ENCODE peak calls at places on chromosomes 12 and 14, in seven cellular contexts. P is left ventricle myocardium inferior, U is tibial artery, Z is body of pancreas, D is aorta, F is endodermal cell, V is testis. L is an unnamed sample. For H3K4me1, the result is how much of the 10 kb centered on the place peaks cover.

GRCh38 chr12:108854453-108855283 is 2.7 kb downstream of the SSH1 start:
- DNase-seq in V (peak), P (no peak), Z (peak), D (peak), U (peak), F (no peak), L (peak)

GRCh38 chr12:125528300-125528699 is 463.1 kb downstream of the AACS start:
- DNase-seq in F (peak), V (no peak), D (no peak), U (no peak), Z (no peak), P (no peak), L (no peak)

GRCh38 chr12:1576410-1577240 is 17.8 kb downstream of the FBXL14 start:
- DNase-seq in P (no peak), V (peak), Z (peak), F (peak), D (no peak), U (peak), L (no peak)

GRCh38 chr14:30211326-30211725 is 283.7 kb upstream of the PRKD1 start:
- DNase-seq in Z (no peak), V (no peak), U (no peak), P (no peak), D (no peak), F (no peak), L (no peak)

GRCh38 chr12:42474391-42474790 is 115.2 kb downstream of the PRICKLE1 start:
- DNase-seq in V (no peak), Z (no peak), D (no peak), U (no peak), F (no peak), P (no peak), L (no peak)

GRCh38 chr14:44701563-44702263 is 194.6 kb upstream of the FSCB start:
- DNase-seq in F (no peak), Z (no peak), U (no peak), P (no peak), V (no peak), D (no peak), L (no peak)

GRCh38 chr12:108630481-108631207 is 3.0 kb downstream of the SELPLG start:
- DNase-seq in V (no peak), D (peak), U (no peak), P (no peak), F (no peak), Z (no peak), L (no peak)

GRCh38 chr12:43861847-43862150 is 25.9 kb downstream of the TMEM117 start:
- DNase-seq in V (no peak), Z (no peak), P (no peak), D (no peak), U (no peak), F (no peak), L (no peak)

GRCh38 chr12:111366583-111366982 is 2.3 kb downstream of the PHETA1 start:
- DNase-seq in V (no peak), D (no peak), P (no peak), U (no peak), Z (no peak), F (no peak), L (no peak)

GRCh38 chr12:113136128-113136989 is 798 bp upstream of the RASAL1 start:
- DNase-seq in V (peak), D (peak), F (peak), U (no peak), P (no peak), Z (peak), L (no peak)

GRCh38 chr12:45762185-45763110 is 32.9 kb downstream of the ARID2 start:
- DNase-seq in Z (no peak), U (no peak), V (peak), D (no peak), P (no peak), F (peak), L (no peak)

GRCh38 chr12:113863455-113863845 is 102.7 kb downstream of the RBM19 start:
- DNase-seq in V (no peak), F (no peak), P (no peak), D (no peak), Z (no peak), U (no peak), L (no peak)

GRCh38 chr12:125187780-125188741 is 122.8 kb downstream of the AACS start:
- DNase-seq in F (peak), V (no peak), D (no peak), Z (no peak), U (no peak), P (no peak), L (no peak)

GRCh38 chr14:25049559-25050493 is at the start of gene STXBP6:
- DNase-seq in P (peak), U (peak), V (peak), F (peak), Z (peak), D (peak), L (peak)

GRCh38 chr12:72612171-72612570 is 340.0 kb downstream of the TRHDE start:
- DNase-seq in F (peak), P (no peak), U (no peak), D (no peak), Z (no peak), V (no peak), L (no peak)

GRCh38 chr12:110699591-110700445 is 10.9 kb upstream of the HVCN1 start:
- DNase-seq in P (no peak), Z (no peak), F (peak), D (no peak), U (no peak), V (peak), L (no peak)

GRCh38 chr12:110528277-110528839 is 26.2 kb downstream of the RAD9B start:
- DNase-seq in U (no peak), F (peak), P (no peak), V (no peak), Z (no peak), D (no peak), L (no peak)

GRCh38 chr14:35991356-35991755 is 165.2 kb downstream of the BRMS1L start:
- DNase-seq in F (no peak), Z (no peak), P (no peak), U (no peak), V (no peak), D (no peak), L (no peak)

GRCh38 chr12:78248321-78248720 is 417.6 kb downstream of the NAV3 start:
- DNase-seq in P (no peak), F (no peak), U (no peak), V (no peak), Z (no peak), D (no peak), L (no peak)

GRCh38 chr14:101721951-101722661 is 39.4 kb upstream of the PPP2R5C start:
- DNase-seq in Z (no peak), D (no peak), V (no peak), P (no peak), F (peak), U (no peak), L (no peak)

GRCh38 chr12:10716704-10717315 is 6.3 kb downstream of the YBX3 start:
- DNase-seq in U (peak), V (peak), D (peak), F (peak), Z (peak), P (peak), L (no peak)

GRCh38 chr12:130765186-130765659 is 49.1 kb upstream of the RIMBP2 start:
- DNase-seq in Z (no peak), D (no peak), U (no peak), P (no peak), V (no peak), F (no peak), L (no peak)

GRCh38 chr12:130104114-130104513 is 58.1 kb upstream of the FZD10 start:
- DNase-seq in D (no peak), V (no peak), U (no peak), P (no peak), Z (no peak), F (peak), L (no peak)

GRCh38 chr14:60327447-60328331 is 78.7 kb downstream of the PPM1A start:
- DNase-seq in D (no peak), Z (peak), V (no peak), U (no peak), F (peak), P (peak), L (peak)

GRCh38 chr12:6070472-6071257 is 53.8 kb downstream of the VWF start:
- DNase-seq in P (no peak), V (no peak), F (peak), U (no peak), Z (no peak), D (no peak), L (no peak)

GRCh38 chr14:69039287-69039628 is 60.2 kb upstream of the ACTN1 start:
- DNase-seq in V (no peak), U (no peak), D (no peak), Z (no peak), F (no peak), P (no peak), L (no peak)

GRCh38 chr12:131911251-131911650 is 16.8 kb downstream of the ULK1 start:
- DNase-seq in V (no peak), U (no peak), D (no peak), F (no peak), Z (no peak), P (no peak), L (no peak)

GRCh38 chr12:105736498-105736897 is 402.3 kb downstream of the NUAK1 start:
- DNase-seq in Z (no peak), V (no peak), D (no peak), U (no peak), P (no peak), F (peak), L (no peak)

GRCh38 chr12:28222959-28223662 is 32.9 kb downstream of the CCDC91 start:
- DNase-seq in V (no peak), Z (no peak), U (no peak), F (no peak), D (no peak), P (no peak), L (no peak)

GRCh38 chr12:112838731-112839130 is 47.2 kb downstream of the RPH3A start:
- DNase-seq in P (no peak), V (no peak), D (no peak), F (peak), U (no peak), Z (no peak), L (no peak)

GRCh38 chr12:114938487-114939210 is 254.7 kb upstream of the TBX3 start:
- DNase-seq in U (no peak), P (no peak), V (peak), D (no peak), F (no peak), Z (no peak), L (no peak)

GRCh38 chr12:90741611-90742010 is 213.4 kb downstream of the CCER1 start:
- DNase-seq in Z (no peak), F (no peak), V (no peak), D (no peak), U (no peak), P (no peak), L (no peak)

GRCh38 chr14:104461676-104462443 is 117.7 kb upstream of the C14orf180 start:
- DNase-seq in D (no peak), U (no peak), P (no peak), V (peak), F (peak), Z (no peak), L (no peak)

GRCh38 chr12:29228474-29229157 is 79.5 kb downstream of the FAR2 start:
- DNase-seq in P (no peak), D (no peak), F (peak), V (no peak), Z (no peak), U (no peak), L (no peak)

GRCh38 chr12:38138225-38139221 is 178.1 kb upstream of the ALG10B start:
- DNase-seq in U (peak), D (peak), Z (peak), P (no peak), V (peak), F (peak), L (peak)

GRCh38 chr14:103329421-103330347 is 4.4 kb upstream of the EIF5 start:
- DNase-seq in U (peak), Z (peak), V (peak), D (no peak), P (no peak), F (no peak), L (no peak)

GRCh38 chr12:58728397-58728796 is 191.9 kb downstream of the LRIG3 start:
- DNase-seq in U (no peak), D (no peak), Z (no peak), V (no peak), P (no peak), F (no peak), L (no peak)

GRCh38 chr12:126974779-126975178 is 1292.2 kb upstream of the TMEM132C start:
- DNase-seq in D (no peak), V (peak), U (no peak), F (peak), Z (no peak), P (no peak), L (no peak)

GRCh38 chr12:102543494-102543893 is 63.1 kb upstream of the IGF1 start:
- DNase-seq in V (no peak), F (peak), P (no peak), D (no peak), U (no peak), Z (no peak), L (no peak)

GRCh38 chr14:89736866-89737265 is 217.7 kb downstream of the EFCAB11 start:
- DNase-seq in V (no peak), F (no peak), Z (no peak), U (no peak), D (no peak), P (no peak), L (no peak)

GRCh38 chr14:65170318-65170717 is 68.0 kb upstream of the MAX start:
- DNase-seq in D (no peak), F (no peak), U (no peak), V (no peak), P (no peak), Z (no peak), L (no peak)

GRCh38 chr14:65170768-65171251 is 68.5 kb upstream of the MAX start:
- DNase-seq in D (no peak), Z (peak), F (peak), U (no peak), V (peak), P (no peak), L (no peak)

GRCh38 chr14:65169351-65169750 is 67.0 kb upstream of the MAX start:
- DNase-seq in U (no peak), F (no peak), P (no peak), V (no peak), D (no peak), Z (no peak), L (no peak)

GRCh38 chr14:65177551-65177950 is 75.2 kb upstream of the MAX start:
- DNase-seq in V (no peak), P (no peak), U (no peak), D (no peak), F (no peak), Z (no peak), L (no peak)

GRCh38 chr14:65173973-65174693 is 71.8 kb upstream of the MAX start:
- DNase-seq in Z (no peak), V (no peak), D (no peak), U (no peak), P (no peak), F (peak), L (no peak)
- H3K4me3 ChIP-seq in Z (no peak), V (no peak), D (no peak), U (no peak), P (no peak), F (no peak), L (no peak)

GRCh38 chr12:93782854-93783253 is 105.7 kb downstream of the CRADD start:
- DNase-seq in D (no peak), V (no peak), F (no peak), U (no peak), P (no peak), Z (no peak), L (no peak)

GRCh38 chr12:93785262-93786010 is 108.3 kb downstream of the CRADD start:
- DNase-seq in Z (peak), P (no peak), F (peak), U (peak), D (no peak), V (peak), L (no peak)

GRCh38 chr12:93786669-93787397 is 109.7 kb downstream of the CRADD start:
- DNase-seq in P (no peak), F (no peak), Z (no peak), D (no peak), V (no peak), U (no peak), L (no peak)

GRCh38 chr12:93784339-93785086 is 107.3 kb downstream of the CRADD start:
- DNase-seq in P (peak), D (no peak), U (peak), V (peak), F (no peak), Z (peak), L (no peak)

GRCh38 chr12:93783827-93784226 is 106.7 kb downstream of the CRADD start:
- DNase-seq in D (no peak), V (no peak), U (no peak), P (no peak), F (no peak), Z (no peak), L (no peak)
- H3K4me1 ChIP-seq in D (under half), V (under half), U (under half), P (half or more), F (under half), Z (under half), L (under half)

DNA sequence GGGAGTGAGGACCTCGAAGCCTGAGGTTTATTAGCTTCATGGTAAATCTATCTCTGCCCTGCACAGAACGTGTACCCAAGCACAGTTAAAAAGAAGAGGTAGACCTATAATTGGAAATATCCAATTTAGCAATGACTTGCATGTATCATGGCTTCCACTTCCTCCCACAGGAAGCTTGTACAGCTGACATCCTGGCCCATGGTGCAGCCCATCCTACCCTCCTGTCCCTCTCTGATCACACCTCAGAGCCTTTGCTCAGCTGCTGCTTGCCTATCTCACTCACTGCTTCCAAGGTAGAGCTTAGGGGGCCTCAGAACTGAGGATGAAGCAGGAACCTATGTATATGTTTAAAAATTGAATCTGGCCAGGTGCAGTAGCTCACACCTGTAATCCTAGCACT is 4.3 kb upstream of the BCDIN3D start:
- DNase-seq in D (no peak), U (no peak), P (no peak), F (no peak), V (no peak), Z (no peak), L (no peak)
- H3K4me3 ChIP-seq in D (no peak), U (no peak), P (no peak), F (no peak), V (no peak), Z (no peak), L (no peak)

DNA sequence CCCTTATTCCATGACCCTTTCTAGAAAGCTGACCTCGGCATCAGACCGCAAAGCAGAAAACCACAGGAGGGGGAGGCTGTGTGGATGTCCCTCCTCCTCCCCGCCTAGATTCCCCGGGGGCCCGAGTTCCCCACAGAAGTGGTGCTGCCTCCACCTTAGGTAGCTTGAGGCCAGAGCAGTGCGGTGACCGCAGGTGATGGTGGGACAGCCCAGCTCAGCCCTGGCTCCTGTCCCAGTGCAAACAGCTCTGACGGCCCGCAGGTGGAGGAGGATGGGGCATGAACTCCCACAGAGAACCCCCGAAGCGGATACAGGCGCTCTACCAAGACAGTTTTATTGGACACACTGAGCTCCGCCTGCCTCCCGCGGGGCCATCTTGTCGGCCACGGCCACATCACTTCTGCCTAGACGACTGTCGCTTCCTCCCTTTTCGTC is 19.5 kb downstream of the ARL6IP4 start:
- DNase-seq in U (no peak), V (no peak), Z (no peak), P (no peak), F (no peak), D (no peak), L (no peak)
- H3K4me1 ChIP-seq in U (under half), V (under half), Z (under half), P (under half), F (under half), D (under half), L (under half)

DNA sequence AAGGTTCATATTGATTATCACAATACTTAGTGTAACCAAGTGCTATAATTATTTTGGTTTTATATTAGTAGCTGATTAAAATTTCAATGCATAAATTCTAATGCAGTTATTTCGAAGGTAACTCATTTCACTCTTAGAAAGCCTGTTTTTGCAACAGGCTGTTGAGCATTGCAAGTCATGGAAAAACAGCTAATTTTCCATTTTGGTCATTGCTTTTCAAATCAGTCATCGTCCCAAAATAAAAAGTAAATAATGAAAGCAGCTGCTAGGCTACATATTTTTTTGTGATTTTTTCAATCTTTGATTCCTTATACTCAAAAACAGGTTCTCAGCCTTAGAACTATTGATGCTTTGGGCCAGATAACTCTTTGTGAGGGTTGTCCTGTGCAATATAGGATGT is 22.9 kb downstream of the VEZT start:
- DNase-seq in P (no peak), Z (no peak), V (no peak), U (no peak), F (no peak), D (no peak), L (no peak)
- H3K4me3 ChIP-seq in P (no peak), Z (no peak), V (no peak), U (peak), F (no peak), D (peak), L (no peak)

DNA sequence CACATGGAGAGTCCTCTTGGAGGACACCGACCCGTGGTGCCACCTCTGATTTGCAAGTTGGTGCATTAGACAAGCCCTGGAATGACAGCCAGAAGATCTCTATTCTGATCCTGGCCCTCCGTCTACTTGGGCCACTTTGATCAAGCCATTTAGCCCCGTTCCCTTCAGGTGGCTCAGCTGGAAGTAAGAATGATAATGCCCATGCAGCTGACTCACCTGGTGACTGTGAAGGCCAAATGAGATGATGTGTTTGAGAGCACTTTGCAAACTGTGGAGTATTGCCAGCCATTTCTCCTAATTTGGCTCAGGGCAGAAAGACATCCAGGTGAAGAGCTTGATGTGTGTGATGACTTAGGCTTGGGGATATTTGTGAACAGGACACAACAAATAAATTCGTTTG is 165.9 kb downstream of the ETV6 start:
- DNase-seq in U (no peak), D (no peak), P (no peak), Z (no peak), F (peak), V (no peak), L (no peak)
- H3K4me1 ChIP-seq in U (under half), D (under half), P (half or more), Z (under half), F (under half), V (under half), L (under half)

L was measured in upper lobe of right lung.